ENCODE peak calls at places on chromosomes 1 and 21, in seven cellular contexts. H is C1 segment of cervical spinal cord; Z is CD8-positive, alpha-beta T cell; E is stimulated activated CD8-positive, alpha-beta memory T cell treated with anti-CD3 and anti-CD28 coated beads, Interleukin-15, amount 100 ng/mL, for 48 hours; J is NCI-H1105; D is GM06990; W is activated naive CD4-positive, alpha-beta T cell treated with anti-CD3 and anti-CD28 coated beads for 36 hours. O is an unnamed sample.

GRCh38 chr1:184635347-184636155 is 119.1 kb downstream of the EDEM3 start:
- DNase-seq in Z (no peak), D (no peak), E (no peak), J (no peak), W (no peak), H (no peak), O (no peak)

GRCh38 chr1:228000836-228001563 is 5.8 kb upstream of the WNT3A start:
- DNase-seq in D (no peak), Z (no peak), W (no peak), H (no peak), J (no peak), E (no peak), O (no peak)

GRCh38 chr1:58430355-58431335 is 115.9 kb downstream of the OMA1 start:
- DNase-seq in W (no peak), J (no peak), H (no peak), E (no peak), D (no peak), Z (no peak), O (no peak)

GRCh38 chr1:43822040-43822439 is 111.6 kb upstream of the ARTN start:
- DNase-seq in W (no peak), H (no peak), D (no peak), E (no peak), Z (no peak), J (no peak), O (no peak)

GRCh38 chr1:61659061-61659460 is 65.9 kb downstream of the TM2D1 start:
- DNase-seq in H (no peak), W (no peak), D (no peak), J (no peak), E (no peak), Z (no peak), O (no peak)

GRCh38 chr1:44646276-44646675 is 28.0 kb downstream of the TMEM53 start:
- DNase-seq in Z (no peak), E (no peak), D (no peak), J (no peak), H (no peak), W (no peak), O (no peak)

GRCh38 chr1:212452323-212453155 is 19.8 kb downstream of the NENF start:
- DNase-seq in E (no peak), W (no peak), J (no peak), D (no peak), H (no peak), Z (no peak), O (no peak)

GRCh38 chr1:72037745-72038343 is 244.5 kb downstream of the NEGR1 start:
- DNase-seq in E (no peak), H (no peak), Z (peak; percentile 4), J (peak; percentile 33), W (peak; percentile 33), D (no peak), O (peak; percentile 38)

GRCh38 chr1:164767257-164768044 is 208.5 kb downstream of the PBX1 start:
- DNase-seq in Z (no peak), D (no peak), H (no peak), J (no peak), E (no peak), W (no peak), O (no peak)

GRCh38 chr1:59892836-59893811 is 33.4 kb downstream of the CYP2J2 start:
- DNase-seq in J (no peak), E (no peak), Z (no peak), D (no peak), H (no peak), W (peak; percentile 14), O (no peak)

GRCh38 chr1:244163861-244164562 is 112.9 kb downstream of the ZBTB18 start:
- DNase-seq in J (no peak), W (no peak), E (no peak), H (no peak), D (no peak), Z (no peak), O (no peak)

GRCh38 chr1:155352600-155352999 is 31.9 kb downstream of the RUSC1 start:
- DNase-seq in H (no peak), Z (no peak), E (no peak), J (no peak), W (no peak), D (no peak), O (no peak)

GRCh38 chr1:185158806-185159205 is 1.8 kb downstream of the SWT1 start:
- DNase-seq in Z (no peak), E (no peak), J (peak; percentile 3), D (no peak), W (no peak), H (no peak), O (peak; percentile 12)

GRCh38 chr1:193083365-193084088 is 21.7 kb downstream of the GLRX2 start:
- DNase-seq in J (no peak), E (no peak), W (no peak), D (peak; percentile 27), H (no peak), Z (no peak), O (no peak)

GRCh38 chr21:20388400-20388799 is 609.8 kb upstream of the NCAM2 start:
- DNase-seq in D (no peak), H (no peak), E (no peak), J (no peak), Z (no peak), W (no peak), O (no peak)

GRCh38 chr1:183124259-183124658 is 61.8 kb upstream of the LAMC2 start:
- DNase-seq in J (peak; percentile 32), H (no peak), Z (no peak), E (no peak), D (peak; percentile 11), W (no peak), O (no peak)

GRCh38 chr1:38735651-38736161 is 123.9 kb downstream of the RRAGC start:
- DNase-seq in W (no peak), D (no peak), H (no peak), E (no peak), J (no peak), Z (no peak), O (no peak)

GRCh38 chr1:215257280-215257679 is 174.7 kb downstream of the KCNK2 start:
- DNase-seq in H (no peak), J (no peak), Z (no peak), D (no peak), E (no peak), W (no peak), O (no peak)

GRCh38 chr1:153506831-153507413 is 28.9 kb downstream of the S100A6 start:
- DNase-seq in J (no peak), E (no peak), W (no peak), Z (no peak), H (peak; percentile 21), D (no peak), O (no peak)

GRCh38 chr21:22209304-22209700 is 1211.1 kb downstream of the NCAM2 start:
- DNase-seq in E (no peak), Z (no peak), D (no peak), J (no peak), W (no peak), H (no peak), O (no peak)

GRCh38 chr1:223680188-223680587 is 14.7 kb upstream of the CAPN8 start:
- DNase-seq in Z (no peak), E (no peak), J (no peak), D (no peak), H (no peak), W (no peak), O (no peak)

GRCh38 chr1:9166289-9167235 is 37.7 kb upstream of the GPR157 start:
- DNase-seq in Z (no peak), D (no peak), E (no peak), J (no peak), W (no peak), H (no peak), O (no peak)

GRCh38 chr21:45126983-45127382 is 52.6 kb downstream of the ADARB1 start:
- DNase-seq in H (no peak), Z (no peak), J (no peak), E (no peak), D (no peak), W (no peak), O (no peak)

GRCh38 chr1:223301346-223301745 is 62.6 kb downstream of the SUSD4 start:
- DNase-seq in E (no peak), J (no peak), Z (no peak), H (no peak), W (no peak), D (no peak), O (no peak)

GRCh38 chr1:59393211-59394180 is 96.6 kb downstream of the FGGY start:
- DNase-seq in Z (no peak), E (no peak), H (peak; percentile 41), J (peak; percentile 1), D (no peak), W (no peak), O (no peak)

O was measured in activated CD4-positive, alpha-beta T cell treated with anti-CD3 and anti-CD28 coated beads for 36 hours.